ENCODE peak calls at places on chromosome 2, in four cellular contexts. One of them, this sample, is unnamed.

GRCh38 chr2:63581266-63581961 is 6.9 kb downstream of the WDPCP start:
- DNase-seq in HepG2: no peak
- DNase-seq in K562: no peak
- DNase-seq in GM12878: no peak
- DNase-seq in this sample: no peak

GRCh38 chr2:99841749-99842148 is 300.6 kb downstream of the AFF3 start:
- DNase-seq in HepG2: no peak
- DNase-seq in K562: no peak
- DNase-seq in GM12878: no peak
- DNase-seq in this sample: no peak

GRCh38 chr2:37833420-37833819 is 91.7 kb upstream of the RMDN2 start:
- DNase-seq in GM12878: no peak
- DNase-seq in HepG2: no peak
- DNase-seq in K562: no peak
- DNase-seq in this sample: no peak

GRCh38 chr2:74008761-74009395 is 24.2 kb downstream of the TET3 start:
- DNase-seq in K562: no peak
- DNase-seq in GM12878: no peak
- DNase-seq in HepG2: no peak
- DNase-seq in this sample: no peak

GRCh38 chr2:136117909-136118818 is at the start of gene CXCR4:
- DNase-seq in GM12878: no peak
- DNase-seq in K562: peak
- DNase-seq in HepG2: no peak
- DNase-seq in this sample: peak

GRCh38 chr2:69100220-69100723 is 87.3 kb downstream of the ANTXR1 start:
- DNase-seq in GM12878: no peak
- DNase-seq in HepG2: no peak
- DNase-seq in K562: no peak
- DNase-seq in this sample: no peak

GRCh38 chr2:196516541-196516940 is 123.0 kb upstream of the CCDC150 start:
- DNase-seq in K562: no peak
- DNase-seq in HepG2: no peak
- DNase-seq in GM12878: no peak
- DNase-seq in this sample: peak

GRCh38 chr2:19198376-19198775 is 160.0 kb downstream of the OSR1 start:
- DNase-seq in HepG2: no peak
- DNase-seq in K562: no peak
- DNase-seq in GM12878: no peak
- DNase-seq in this sample: no peak

GRCh38 chr2:54712516-54712915 is 10.9 kb upstream of the EML6 start:
- DNase-seq in GM12878: no peak
- DNase-seq in HepG2: no peak
- DNase-seq in K562: no peak
- DNase-seq in this sample: no peak

GRCh38 chr2:20447437-20448245 is 767 bp downstream of the RHOB start:
- DNase-seq in GM12878: no peak
- DNase-seq in HepG2: no peak
- DNase-seq in K562: no peak
- DNase-seq in this sample: peak

GRCh38 chr2:55839182-55839819 is 84.3 kb downstream of the EFEMP1 start:
- DNase-seq in K562: no peak
- DNase-seq in HepG2: peak
- DNase-seq in GM12878: no peak
- DNase-seq in this sample: no peak

GRCh38 chr2:22634167-22634566 is 750.8 kb upstream of the KLHL29 start:
- DNase-seq in HepG2: no peak
- DNase-seq in GM12878: no peak
- DNase-seq in K562: no peak
- DNase-seq in this sample: peak

GRCh38 chr2:28622101-28622499 is 126.2 kb downstream of the PLB1 start:
- DNase-seq in HepG2: no peak
- DNase-seq in K562: no peak
- DNase-seq in GM12878: no peak
- DNase-seq in this sample: no peak

GRCh38 chr2:28326873-28327495 is 65.7 kb upstream of the FOSL2 start:
- DNase-seq in K562: no peak
- DNase-seq in HepG2: no peak
- DNase-seq in GM12878: no peak
- DNase-seq in this sample: no peak

DNA sequence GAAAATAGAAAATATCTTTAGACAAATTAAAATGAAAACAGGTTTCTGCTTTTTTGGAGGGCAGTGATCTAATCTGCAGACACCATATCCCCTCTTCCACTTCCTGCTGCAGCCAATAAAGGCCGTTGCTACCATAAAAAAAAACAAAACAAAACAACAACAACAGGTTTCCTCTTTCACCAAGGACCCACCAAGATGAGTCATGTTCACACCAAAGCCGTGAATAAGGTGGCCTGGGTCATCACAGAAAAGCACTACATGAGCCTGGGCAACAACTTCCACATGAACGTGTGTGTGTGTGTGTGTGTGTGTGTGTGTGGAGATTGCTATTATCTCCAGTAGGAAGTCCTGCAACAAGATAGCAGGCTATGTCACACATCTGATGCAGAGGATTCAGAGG is 24.8 kb upstream of the TFCP2L1 start:
- DNase-seq in K562: no peak
- DNase-seq in GM12878: no peak
- DNase-seq in HepG2: no peak
- DNase-seq in this sample: peak
- TF ChIP-seq FOXM1 in K562: no peak
- TF ChIP-seq FOXM1 in GM12878: no peak
- TF ChIP-seq FOXM1 in HepG2: no peak
- TF ChIP-seq FOXM1 in this sample: no peak

GRCh38 chr2:236748801-236749200 is 179.2 kb downstream of the ACKR3 start:
- DNase-seq in GM12878: no peak
- DNase-seq in HepG2: no peak
- DNase-seq in K562: no peak
- DNase-seq in this sample: no peak
- TF ChIP-seq MXI1 in GM12878: no peak
- TF ChIP-seq MXI1 in HepG2: no peak
- TF ChIP-seq MXI1 in K562: no peak
- TF ChIP-seq MXI1 in this sample: no peak

GRCh38 chr2:186757009-186757408 is 63.1 kb downstream of the FAM171B start:
- DNase-seq in K562: no peak
- DNase-seq in HepG2: no peak
- DNase-seq in GM12878: no peak
- DNase-seq in this sample: no peak
- TF ChIP-seq FOXM1 in K562: no peak
- TF ChIP-seq FOXM1 in HepG2: no peak
- TF ChIP-seq FOXM1 in GM12878: no peak
- TF ChIP-seq FOXM1 in this sample: no peak

GRCh38 chr2:33166287-33166881 is 219.6 kb downstream of the LTBP1 start:
- DNase-seq in HepG2: no peak
- DNase-seq in K562: no peak
- DNase-seq in GM12878: no peak
- DNase-seq in this sample: no peak
- TF ChIP-seq MXI1 in HepG2: no peak
- TF ChIP-seq MXI1 in K562: no peak
- TF ChIP-seq MXI1 in GM12878: no peak
- TF ChIP-seq MXI1 in this sample: no peak

GRCh38 chr2:194424683-194425209 is 1232.3 kb upstream of the SLC39A10 start:
- DNase-seq in HepG2: no peak
- DNase-seq in K562: no peak
- DNase-seq in GM12878: no peak
- DNase-seq in this sample: no peak
- TF ChIP-seq FOXM1 in HepG2: no peak
- TF ChIP-seq FOXM1 in K562: no peak
- TF ChIP-seq FOXM1 in GM12878: no peak
- TF ChIP-seq FOXM1 in this sample: no peak

DNA sequence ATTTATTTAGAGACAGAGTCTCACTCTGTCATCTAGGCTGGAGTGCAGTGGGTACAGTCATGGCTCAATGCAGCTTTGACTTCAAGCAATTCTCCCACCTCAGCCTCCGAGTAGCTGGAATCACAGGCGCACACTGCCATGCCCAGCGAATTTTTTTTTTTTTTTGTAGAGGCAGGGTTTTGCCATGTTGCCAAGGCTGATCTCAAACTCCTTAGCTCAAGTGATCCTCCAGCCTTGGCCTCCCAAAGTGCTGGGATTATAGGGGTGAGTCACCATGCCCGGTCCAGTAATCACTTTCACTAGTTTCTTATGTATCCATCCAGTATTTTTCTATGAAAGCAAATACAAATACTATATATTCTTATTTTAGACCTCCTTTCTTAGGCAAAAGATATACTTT is 24.0 kb downstream of the PRKAG3 start:
- DNase-seq in K562: no peak
- DNase-seq in HepG2: no peak
- DNase-seq in GM12878: no peak
- DNase-seq in this sample: no peak
- TF ChIP-seq MXI1 in K562: no peak
- TF ChIP-seq MXI1 in HepG2: no peak
- TF ChIP-seq MXI1 in GM12878: no peak
- TF ChIP-seq MXI1 in this sample: no peak

GRCh38 chr2:234482807-234483206 is 14.1 kb downstream of the ARL4C start:
- DNase-seq in K562: no peak
- DNase-seq in GM12878: no peak
- DNase-seq in HepG2: no peak
- DNase-seq in this sample: no peak
- TF ChIP-seq FOXM1 in K562: no peak
- TF ChIP-seq FOXM1 in GM12878: no peak
- TF ChIP-seq FOXM1 in HepG2: no peak
- TF ChIP-seq FOXM1 in this sample: no peak

DNA sequence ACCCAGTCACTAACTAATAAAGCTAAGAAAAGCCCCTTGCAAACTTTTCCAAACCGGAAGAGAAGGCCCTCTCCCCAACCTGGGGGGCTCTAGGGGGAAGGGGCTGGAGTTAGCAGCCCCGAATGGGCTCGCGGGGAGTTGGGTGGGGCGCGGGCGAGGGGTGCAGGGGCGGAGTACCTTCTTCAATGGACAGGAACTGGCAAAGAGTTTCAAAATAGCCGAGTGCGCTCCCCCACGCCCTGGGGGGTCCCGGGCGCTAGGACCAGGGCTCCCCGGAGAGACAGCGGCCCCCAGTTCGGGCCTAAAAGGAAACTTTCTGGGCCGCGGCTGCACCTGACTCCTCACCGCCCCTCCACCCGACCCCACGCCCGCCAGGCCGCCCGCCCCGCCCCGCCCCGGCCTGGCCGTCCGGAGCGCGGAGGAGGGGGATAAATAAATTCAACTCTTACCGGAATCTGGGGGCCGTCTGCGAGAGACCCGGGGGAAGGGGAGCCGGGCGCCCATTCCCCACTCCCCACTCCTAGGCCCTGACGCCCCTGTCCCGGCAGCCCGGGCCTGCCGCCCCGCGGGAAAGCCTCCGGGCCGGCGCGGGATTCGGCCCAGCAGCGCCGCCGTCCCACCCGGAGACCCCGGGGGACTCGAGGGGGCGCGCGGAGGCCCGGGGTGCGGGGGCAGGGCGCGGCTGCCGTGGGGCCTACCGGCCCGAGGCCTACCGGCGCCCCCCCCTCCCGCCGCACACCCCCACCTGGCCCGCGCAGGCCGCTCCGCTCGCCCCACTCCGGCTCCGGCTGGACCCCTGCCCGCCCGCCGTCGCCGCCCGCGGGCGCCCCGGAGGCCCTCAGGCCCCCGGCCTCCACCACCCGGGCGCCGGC is 868 bp downstream of the INO80D start:
- DNase-seq in K562: peak
- DNase-seq in HepG2: no peak
- DNase-seq in GM12878: no peak
- DNase-seq in this sample: peak
- TF ChIP-seq MXI1 in K562: no peak
- TF ChIP-seq MXI1 in HepG2: no peak
- TF ChIP-seq MXI1 in GM12878: no peak
- TF ChIP-seq MXI1 in this sample: no peak

DNA sequence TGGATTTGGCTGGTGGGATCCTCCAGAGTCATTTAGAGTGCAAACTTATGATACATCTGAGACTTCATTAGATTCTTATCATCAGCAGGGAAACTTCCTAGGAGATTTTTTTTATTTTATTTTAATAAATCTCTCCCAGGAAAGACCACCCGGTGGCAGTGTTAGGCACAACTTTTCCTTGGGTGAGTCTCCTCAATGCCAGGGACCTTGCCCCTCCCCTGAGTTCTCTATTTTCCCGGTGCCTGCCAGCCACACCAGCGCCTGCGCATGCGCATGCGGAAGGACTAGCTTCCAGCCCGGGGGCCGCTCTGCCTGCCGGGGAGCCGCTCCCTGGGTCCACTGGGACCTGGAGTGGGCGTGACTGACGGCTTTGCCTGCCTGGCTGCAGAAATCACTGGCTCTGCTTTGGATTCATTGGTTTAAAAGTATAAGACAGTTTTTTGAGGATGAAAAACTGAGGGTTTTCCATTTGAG is 86.6 kb downstream of the TMEM182 start:
- DNase-seq in GM12878: no peak
- DNase-seq in HepG2: peak
- DNase-seq in K562: peak
- DNase-seq in this sample: peak
- TF ChIP-seq FOXM1 in GM12878: no peak
- TF ChIP-seq FOXM1 in HepG2: no peak
- TF ChIP-seq FOXM1 in K562: no peak
- TF ChIP-seq FOXM1 in this sample: no peak

GRCh38 chr2:8922431-8922830 is 81.1 kb downstream of the MBOAT2 start:
- DNase-seq in HepG2: no peak
- DNase-seq in GM12878: no peak
- DNase-seq in K562: peak
- DNase-seq in this sample: no peak
- TF ChIP-seq MXI1 in HepG2: no peak
- TF ChIP-seq MXI1 in GM12878: no peak
- TF ChIP-seq MXI1 in K562: no peak
- TF ChIP-seq MXI1 in this sample: no peak